ENCODE peak calls at places on chromosomes 4 and X, in eight cellular contexts. N, L, C, B, J, V, H and F are unnamed samples.
A peak's percentile ranks its signal among the peaks of the same experiment; 100 is the strongest.

GRCh38 chr4:15381806-15382338 is 46.0 kb upstream of the C1QTNF7 start:
- DNase-seq in H (no peak), B (no peak), N (no peak), J (no peak), C (no peak), L (no peak), V (no peak), F (no peak)

GRCh38 chrX:109959356-109959871 is 43.5 kb upstream of the TMEM164 start:
- DNase-seq in C (no peak), V (no peak), L (no peak), H (no peak), J (no peak), N (no peak), B (no peak), F (no peak)

GRCh38 chrX:153454901-153455550 is 9.2 kb upstream of the TREX2 start:
- DNase-seq in C (no peak), L (peak; percentile 26), N (no peak), J (no peak), V (no peak), H (no peak), B (no peak), F (no peak)

GRCh38 chr4:7839856-7840255 is 99.8 kb downstream of the AFAP1 start:
- DNase-seq in J (no peak), B (no peak), V (no peak), L (no peak), H (no peak), N (no peak), C (no peak), F (no peak)

GRCh38 chrX:103211012-103211715 is 3.7 kb upstream of the BEX4 start:
- DNase-seq in V (peak; percentile 82), N (no peak), H (peak; percentile 51), J (peak; percentile 47), L (no peak), B (peak; percentile 60), C (no peak), F (peak; percentile 40)

GRCh38 chr4:125091031-125091540 is 223.7 kb upstream of the FAT4 start:
- DNase-seq in J (no peak), H (no peak), C (no peak), L (no peak), V (no peak), N (no peak), B (no peak), F (no peak)

GRCh38 chr4:89640620-89641366 is 196.2 kb downstream of the SNCA start:
- DNase-seq in L (peak; percentile 54), B (peak; percentile 65), V (peak; percentile 86), H (peak; percentile 63), N (no peak), C (no peak), J (peak; percentile 42), F (peak; percentile 9)

GRCh38 chr4:122178961-122179360 is 26.8 kb downstream of the BLTP1 start:
- DNase-seq in H (no peak), N (no peak), V (no peak), L (no peak), J (no peak), B (no peak), C (no peak), F (no peak)

GRCh38 chr4:53937918-53938317 is 126.5 kb downstream of the CHIC2 start:
- DNase-seq in H (peak; percentile 89), L (no peak), V (no peak), C (no peak), B (no peak), N (no peak), J (peak; percentile 92), F (peak; percentile 81)

GRCh38 chr4:188109157-188109755 is at the start of gene TRIML2:
- DNase-seq in J (no peak), V (no peak), C (no peak), B (no peak), H (no peak), N (no peak), L (no peak), F (no peak)

GRCh38 chr4:106344324-106344970 is 24.1 kb downstream of the GIMD1 start:
- DNase-seq in C (no peak), L (no peak), V (no peak), N (no peak), H (peak; percentile 63), J (peak; percentile 50), B (no peak), F (peak; percentile 60)

GRCh38 chr4:158020734-158021346 is 152.0 kb downstream of the GASK1B start:
- DNase-seq in N (no peak), L (no peak), H (peak; percentile 94), J (peak; percentile 73), B (no peak), V (peak; percentile 34), C (no peak), F (peak; percentile 85)

GRCh38 chrX:43809463-43809862 is 72.8 kb downstream of the MAOB start:
- DNase-seq in N (no peak), L (no peak), V (no peak), J (no peak), C (no peak), H (peak; percentile 1), B (no peak), F (no peak)

GRCh38 chrX:58025979-58026378 is 115.7 kb upstream of the ZXDA start:
- DNase-seq in H (no peak), C (no peak), J (peak; percentile 14), B (peak; percentile 20), N (no peak), L (no peak), V (no peak), F (no peak)

GRCh38 chr4:183821090-183821853 is 83.8 kb upstream of the STOX2 start:
- DNase-seq in H (no peak), V (no peak), J (no peak), L (no peak), C (no peak), B (no peak), N (no peak), F (no peak)

GRCh38 chrX:118212817-118213183 is 96.2 kb upstream of the KLHL13 start:
- DNase-seq in L (no peak), H (no peak), C (no peak), V (no peak), N (no peak), J (no peak), B (no peak), F (no peak)

GRCh38 chr4:143337600-143338287 is 1.1 kb downstream of the GAB1 start:
- DNase-seq in B (peak; percentile 37), L (peak; percentile 75), J (peak; percentile 37), H (peak; percentile 77), V (peak; percentile 51), N (no peak), C (peak; percentile 78), F (peak; percentile 68)

DNA sequence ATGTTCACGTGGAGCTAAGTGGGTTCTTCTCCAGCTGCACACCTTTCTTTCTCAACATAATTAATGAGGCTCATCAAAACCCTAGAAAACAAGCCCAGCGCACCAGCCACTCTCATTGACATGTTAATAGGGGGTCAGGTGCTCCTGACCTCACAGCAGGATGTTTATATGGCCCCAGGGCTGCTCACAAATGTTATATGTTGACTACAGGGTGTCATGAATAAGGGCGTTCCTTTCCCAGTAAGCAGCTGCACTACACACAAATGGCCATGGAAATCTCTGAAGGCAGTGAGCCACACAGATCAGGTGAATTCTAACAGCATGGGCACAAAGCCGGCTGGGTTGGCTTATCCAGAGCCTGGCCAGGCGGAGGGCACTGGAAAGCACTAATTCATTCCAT is 209.8 kb downstream of the MGST2 start:
- DNase-seq in B (no peak), N (no peak), C (no peak), H (no peak), L (no peak), J (no peak), V (no peak), F (no peak)
- H3K4me3 ChIP-seq in B (no peak overlapping the region), N (no peak overlapping the region), C (no peak overlapping the region), H (no peak overlapping the region), L (no peak overlapping the region), J (no peak overlapping the region), V (no peak overlapping the region), F (no peak overlapping the region)

GRCh38 chr4:6573551-6573950 is 1.4 kb upstream of the MAN2B2 start:
- DNase-seq in C (no peak), V (no peak), J (no peak), H (no peak), N (no peak), B (no peak), L (peak; percentile 42), F (no peak)

GRCh38 chr4:6576512-6576911 is 1.5 kb downstream of the MAN2B2 start:
- DNase-seq in V (no peak), H (no peak), N (no peak), B (no peak), L (no peak), J (no peak), C (no peak), F (no peak)

GRCh38 chr4:6574747-6575502 is at the start of gene MAN2B2:
- DNase-seq in L (peak; percentile 94), H (peak; percentile 63), J (peak; percentile 57), N (no peak), V (peak; percentile 92), C (peak; percentile 92), B (peak; percentile 100), F (no peak)

GRCh38 chr4:6575503-6576240 is 683 bp downstream of the MAN2B2 start:
- DNase-seq in C (no peak), H (no peak), L (no peak), V (no peak), N (no peak), B (no peak), J (no peak), F (no peak)

DNA sequence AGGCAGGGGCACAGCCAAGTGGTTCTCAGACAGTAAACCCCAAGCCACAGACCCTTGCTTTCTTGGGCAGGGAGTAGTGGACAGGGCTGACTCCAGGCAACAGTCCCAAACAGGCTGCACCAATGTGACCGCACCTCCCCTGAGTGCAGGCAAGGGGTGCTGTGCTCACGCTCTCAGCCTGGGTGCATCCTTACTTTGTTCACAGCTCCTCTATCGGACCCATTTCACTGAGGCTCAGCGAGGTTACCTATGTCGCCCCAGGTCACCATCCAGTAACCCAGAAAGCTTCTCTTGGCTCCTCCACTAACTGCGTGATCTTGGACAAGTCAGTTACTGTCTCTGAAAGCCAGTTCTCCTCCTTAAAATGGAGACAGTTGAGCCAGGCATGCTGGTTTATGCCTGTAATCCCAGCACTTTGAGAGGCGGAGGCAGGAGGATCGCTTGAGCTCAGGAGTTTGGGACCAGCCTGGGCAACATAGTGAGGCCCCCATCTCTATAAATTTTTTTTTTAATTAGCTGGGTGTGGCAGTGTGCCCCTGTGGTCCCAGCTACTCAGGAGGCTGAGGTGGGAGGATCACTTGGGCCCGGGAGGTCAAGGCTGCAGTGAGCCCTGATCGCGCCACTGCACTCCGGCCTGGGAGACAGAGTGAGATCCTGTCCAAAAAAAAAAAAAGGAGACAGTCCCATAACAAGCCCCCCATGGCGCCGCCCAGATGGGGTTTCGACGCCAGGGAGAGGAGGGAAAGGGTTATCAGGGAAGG is 823 bp upstream of the MAN2B2 start:
- DNase-seq in J (no peak), L (peak; percentile 37), C (no peak), V (no peak), B (no peak), H (no peak), N (no peak), F (no peak)
- TF ChIP-seq CTCF in J (peak; percentile 2), L (no peak), C (no peak), V (no peak), B (no peak), H (no peak), N (no peak), F (no peak)

GRCh38 chrX:14508025-14508690 is 21.2 kb upstream of the GLRA2 start:
- DNase-seq in V (no peak), J (no peak), B (no peak), H (no peak), C (no peak), L (no peak), N (no peak), F (no peak)
- H3K4me3 ChIP-seq in V (no peak overlapping the region), J (no peak overlapping the region), B (no peak overlapping the region), H (no peak overlapping the region), C (no peak overlapping the region), L (no peak overlapping the region), N (no peak overlapping the region), F (no peak overlapping the region)

GRCh38 chrX:132375941-132376340 is 112.9 kb downstream of the MBNL3 start:
- DNase-seq in H (no peak), V (no peak), C (no peak), L (no peak), N (no peak), B (no peak), J (no peak), F (no peak)
- TF ChIP-seq CTCF in H (peak; percentile 33), V (peak; percentile 10), C (no peak), L (no peak), N (peak; percentile 32), B (peak; percentile 35), J (peak; percentile 60), F (peak; percentile 42)